ENCODE peak calls at places on chromosomes 7 and 10, in four cellular contexts. Q is astrocyte of the spinal cord, C is hepatocyte, V is omental fat pad. L is an unnamed sample.

GRCh38 chr10:30915141-30915540 is 116.5 kb downstream of the ZNF438 start:
- DNase-seq in Q (no peak), C (no peak), V (no peak), L (peak; percentile 66)

GRCh38 chr7:17304926-17305325 is 6.5 kb downstream of the AHR start:
- DNase-seq in Q (peak; percentile 94), V (no peak), C (peak; percentile 34), L (no peak)

GRCh38 chr7:45123913-45124312 is 12.4 kb upstream of the TBRG4 start:
- DNase-seq in Q (no peak), V (no peak), C (no peak), L (no peak)

GRCh38 chr7:133389727-133390126 is 136.8 kb downstream of the EXOC4 start:
- DNase-seq in V (no peak), C (no peak), Q (no peak), L (no peak)

GRCh38 chr7:77439572-77439971 is 23.4 kb upstream of the GSAP start:
- DNase-seq in V (no peak), Q (no peak), C (peak; percentile 40), L (no peak)

GRCh38 chr10:72261323-72262018 is 12.3 kb upstream of the DDIT4 start:
- DNase-seq in Q (peak; percentile 17), C (peak; percentile 73), V (no peak), L (no peak)

GRCh38 chr10:103620891-103621777 is 127.6 kb downstream of the NEURL1 start:
- DNase-seq in V (no peak), C (no peak), Q (no peak), L (no peak)

GRCh38 chr10:33116293-33116697 is 158.3 kb upstream of the ITGB1 start:
- DNase-seq in Q (peak; percentile 81), V (no peak), C (peak; percentile 58), L (no peak)

GRCh38 chr10:46555713-46556514 is 544 bp downstream of the GPRIN2 start:
- DNase-seq in V (no peak), C (peak; percentile 73), Q (no peak), L (no peak)

GRCh38 chr7:36048141-36048901 is 104.7 kb upstream of the EEPD1 start:
- DNase-seq in C (no peak), Q (peak; percentile 60), V (no peak), L (no peak)

GRCh38 chr10:121617176-121617575 is 18.9 kb upstream of the FGFR2 start:
- DNase-seq in V (no peak), Q (no peak), C (no peak), L (no peak)

GRCh38 chr7:81676105-81676811 is 93.6 kb downstream of the HGF start:
- DNase-seq in C (no peak), V (no peak), Q (peak; percentile 23), L (no peak)

GRCh38 chr7:36670585-36671431 is 53.5 kb downstream of the AOAH start:
- DNase-seq in V (no peak), Q (peak; percentile 66), C (peak; percentile 76), L (peak; percentile 32)

GRCh38 chr7:157576415-157576814 is 239.6 kb downstream of the DNAJB6 start:
- DNase-seq in Q (no peak), V (no peak), C (no peak), L (no peak)

GRCh38 chr7:105087981-105088380 is 74.0 kb downstream of the KMT2E start:
- DNase-seq in V (no peak), C (no peak), Q (no peak), L (no peak)

GRCh38 chr10:126497672-126498071 is 109.4 kb upstream of the ADAM12 start:
- DNase-seq in Q (no peak), C (no peak), V (no peak), L (no peak)

GRCh38 chr7:91267558-91267955 is 3.3 kb downstream of the FZD1 start:
- DNase-seq in C (no peak), Q (peak; percentile 80), V (no peak), L (no peak)

GRCh38 chr10:30805061-30805460 is 175.5 kb upstream of the LYZL2 start:
- DNase-seq in C (no peak), Q (no peak), V (no peak), L (no peak)

GRCh38 chr10:123517901-123518300 is 148.3 kb upstream of the GPR26 start:
- DNase-seq in Q (no peak), C (no peak), V (no peak), L (no peak)

GRCh38 chr10:118300266-118300665 is 41.9 kb downstream of the FAM204A start:
- DNase-seq in C (no peak), V (no peak), Q (no peak), L (no peak)

GRCh38 chr7:101663747-101664146 is 34.7 kb upstream of the MYL10 start:
- DNase-seq in V (no peak), C (no peak), Q (no peak), L (no peak)

GRCh38 chr10:31808258-31809218 is 120.1 kb downstream of the ARHGAP12 start:
- DNase-seq in Q (peak; percentile 83), V (no peak), C (peak; percentile 53), L (peak; percentile 7)

GRCh38 chr10:92110039-92110794 is 180.7 kb downstream of the CPEB3 start:
- DNase-seq in V (no peak), C (no peak), Q (peak; percentile 45), L (no peak)

GRCh38 chr10:122515588-122516231 is 44.8 kb upstream of the DMBT1 start:
- DNase-seq in Q (peak; percentile 67), C (no peak), V (no peak), L (no peak)

GRCh38 chr10:73956476-73957338 is 41.2 kb upstream of the VCL start:
- DNase-seq in Q (peak; percentile 29), C (no peak), V (no peak), L (peak; percentile 73)

L was measured in HL-60.